ENCODE peak calls at places on chromosome 6, in four cellular contexts. One of them, this sample, is unnamed.

GRCh38 chr6:113344969-113345368 is 512.2 kb upstream of the MARCKS start:
- DNase-seq in psoas muscle: no peak
- DNase-seq in lung: no peak
- DNase-seq in CD8-positive, alpha-beta memory T cell: no peak
- DNase-seq in this sample: no peak

GRCh38 chr6:157469378-157469777 is 88.4 kb downstream of the ZDHHC14 start:
- DNase-seq in lung: no peak
- DNase-seq in psoas muscle: no peak
- DNase-seq in CD8-positive, alpha-beta memory T cell: no peak
- DNase-seq in this sample: no peak

GRCh38 chr6:77470983-77471382 is 7.7 kb upstream of the HTR1B start:
- DNase-seq in CD8-positive, alpha-beta memory T cell: no peak
- DNase-seq in psoas muscle: no peak
- DNase-seq in lung: no peak
- DNase-seq in this sample: no peak

GRCh38 chr6:144232434-144233223 is 52.5 kb upstream of the UTRN start:
- DNase-seq in lung: no peak
- DNase-seq in CD8-positive, alpha-beta memory T cell: no peak
- DNase-seq in psoas muscle: no peak
- DNase-seq in this sample: no peak

GRCh38 chr6:41759106-41759904 is 12.1 kb upstream of the PGC start:
- DNase-seq in CD8-positive, alpha-beta memory T cell: no peak
- DNase-seq in psoas muscle: no peak
- DNase-seq in lung: no peak
- DNase-seq in this sample: no peak

GRCh38 chr6:140360651-140361050 is 986.2 kb upstream of the CITED2 start:
- DNase-seq in psoas muscle: no peak
- DNase-seq in lung: no peak
- DNase-seq in CD8-positive, alpha-beta memory T cell: no peak
- DNase-seq in this sample: no peak

GRCh38 chr6:106160189-106160588 is 74.1 kb downstream of the PRDM1 start:
- DNase-seq in psoas muscle: no peak
- DNase-seq in lung: no peak
- DNase-seq in CD8-positive, alpha-beta memory T cell: no peak
- DNase-seq in this sample: no peak

GRCh38 chr6:148109732-148110131 is 232.9 kb upstream of the SASH1 start:
- DNase-seq in psoas muscle: no peak
- DNase-seq in lung: peak; percentile 82
- DNase-seq in CD8-positive, alpha-beta memory T cell: no peak
- DNase-seq in this sample: no peak

GRCh38 chr6:23081701-23082100 is 512.3 kb downstream of the HDGFL1 start:
- DNase-seq in CD8-positive, alpha-beta memory T cell: no peak
- DNase-seq in lung: no peak
- DNase-seq in psoas muscle: no peak
- DNase-seq in this sample: no peak

GRCh38 chr6:39899540-39900295 is 34.5 kb downstream of the MOCS1 start:
- DNase-seq in CD8-positive, alpha-beta memory T cell: no peak
- DNase-seq in psoas muscle: no peak
- DNase-seq in lung: no peak
- DNase-seq in this sample: no peak

GRCh38 chr6:3747100-3747737 is 4.3 kb downstream of the PXDC1 start:
- DNase-seq in lung: no peak
- DNase-seq in psoas muscle: no peak
- DNase-seq in CD8-positive, alpha-beta memory T cell: no peak
- DNase-seq in this sample: no peak
- H3K4me1 ChIP-seq in lung: peaks cover 14% of the 10 kb centered on the region
- H3K4me1 ChIP-seq in psoas muscle: peaks cover 75% of the 10 kb centered on the region
- H3K4me1 ChIP-seq in CD8-positive, alpha-beta memory T cell: peaks cover 11% of the 10 kb centered on the region
- H3K4me1 ChIP-seq in this sample: peaks cover 52% of the 10 kb centered on the region

DNA sequence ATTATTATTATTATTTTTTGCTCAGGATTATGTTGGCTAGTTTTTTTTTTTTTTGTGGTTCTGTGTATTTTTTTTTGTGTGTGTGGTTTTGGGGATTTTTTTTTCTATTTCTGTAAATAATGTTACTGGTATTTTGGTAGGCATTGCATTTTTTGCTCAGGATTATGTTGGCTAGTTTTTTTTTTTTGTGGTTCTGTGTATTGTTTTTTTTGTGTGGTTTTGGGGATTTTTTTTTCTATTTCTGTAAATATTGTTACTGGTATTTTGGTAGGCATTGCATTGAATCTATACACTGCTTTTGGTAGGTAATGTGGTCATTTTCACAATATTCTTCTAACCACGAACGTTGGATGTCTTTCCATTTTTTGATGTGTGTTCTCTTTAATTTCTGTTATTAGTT is 17.4 kb downstream of the PHF3 start:
- DNase-seq in lung: no peak
- DNase-seq in psoas muscle: no peak
- DNase-seq in CD8-positive, alpha-beta memory T cell: no peak
- DNase-seq in this sample: no peak
- H3K4me1 ChIP-seq in lung: peaks cover 6% of the 10 kb centered on the region
- H3K4me1 ChIP-seq in psoas muscle: peaks cover 39% of the 10 kb centered on the region
- H3K4me1 ChIP-seq in CD8-positive, alpha-beta memory T cell: peaks cover 67% of the 10 kb centered on the region
- H3K4me1 ChIP-seq in this sample: peaks cover 36% of the 10 kb centered on the region

DNA sequence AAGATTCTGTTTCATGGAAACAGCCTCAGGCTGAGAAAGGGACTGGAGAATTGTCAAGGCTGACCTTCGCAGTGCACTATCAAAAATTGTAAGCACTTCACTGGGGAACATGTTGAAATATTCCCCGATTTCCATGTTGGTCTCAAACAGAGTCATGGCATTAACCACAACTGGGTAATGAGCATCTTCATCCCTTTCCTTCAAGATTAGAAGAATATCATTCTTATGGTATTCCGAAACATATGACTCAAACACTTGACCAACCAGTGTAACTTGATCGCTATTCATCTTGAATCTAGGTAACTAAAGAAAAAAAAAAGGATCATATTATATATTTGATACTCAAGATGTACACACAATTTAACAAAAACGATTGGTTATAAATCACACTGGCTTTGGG is 3.5 kb downstream of the MCM9 start:
- DNase-seq in psoas muscle: no peak
- DNase-seq in CD8-positive, alpha-beta memory T cell: no peak
- DNase-seq in lung: no peak
- DNase-seq in this sample: no peak
- H3K4me1 ChIP-seq in psoas muscle: peaks cover 13% of the 10 kb centered on the region
- H3K4me1 ChIP-seq in CD8-positive, alpha-beta memory T cell: peaks cover 18% of the 10 kb centered on the region
- H3K4me1 ChIP-seq in lung: peaks cover 3% of the 10 kb centered on the region
- H3K4me1 ChIP-seq in this sample: peaks cover 23% of the 10 kb centered on the region

GRCh38 chr6:85464722-85465150 is 14.9 kb downstream of the NT5E start:
- DNase-seq in CD8-positive, alpha-beta memory T cell: no peak
- DNase-seq in psoas muscle: no peak
- DNase-seq in lung: no peak
- DNase-seq in this sample: no peak
- H3K4me1 ChIP-seq in CD8-positive, alpha-beta memory T cell: peaks cover 44% of the 10 kb centered on the region
- H3K4me1 ChIP-seq in psoas muscle: no peaks in the 10 kb centered on the region
- H3K4me1 ChIP-seq in lung: no peaks in the 10 kb centered on the region
- H3K4me1 ChIP-seq in this sample: peaks cover 16% of the 10 kb centered on the region

GRCh38 chr6:21494505-21494904 is 99.0 kb upstream of the SOX4 start:
- DNase-seq in CD8-positive, alpha-beta memory T cell: no peak
- DNase-seq in psoas muscle: no peak
- DNase-seq in lung: no peak
- DNase-seq in this sample: no peak
- H3K4me1 ChIP-seq in CD8-positive, alpha-beta memory T cell: no peaks in the 10 kb centered on the region
- H3K4me1 ChIP-seq in psoas muscle: no peaks in the 10 kb centered on the region
- H3K4me1 ChIP-seq in lung: no peaks in the 10 kb centered on the region
- H3K4me1 ChIP-seq in this sample: peaks cover 2% of the 10 kb centered on the region

GRCh38 chr6:52388790-52389189 is 26.8 kb downstream of the PAQR8 start:
- DNase-seq in psoas muscle: no peak
- DNase-seq in CD8-positive, alpha-beta memory T cell: no peak
- DNase-seq in lung: no peak
- DNase-seq in this sample: no peak
- H3K4me1 ChIP-seq in psoas muscle: no peaks in the 10 kb centered on the region
- H3K4me1 ChIP-seq in CD8-positive, alpha-beta memory T cell: peaks cover 56% of the 10 kb centered on the region
- H3K4me1 ChIP-seq in lung: peaks cover 12% of the 10 kb centered on the region
- H3K4me1 ChIP-seq in this sample: peaks cover 31% of the 10 kb centered on the region

GRCh38 chr6:152123076-152123475 is 315.6 kb downstream of the ESR1 start:
- DNase-seq in CD8-positive, alpha-beta memory T cell: no peak
- DNase-seq in lung: no peak
- DNase-seq in psoas muscle: no peak
- DNase-seq in this sample: no peak
- H3K4me1 ChIP-seq in CD8-positive, alpha-beta memory T cell: no peaks in the 10 kb centered on the region
- H3K4me1 ChIP-seq in lung: no peaks in the 10 kb centered on the region
- H3K4me1 ChIP-seq in psoas muscle: peaks cover 18% of the 10 kb centered on the region
- H3K4me1 ChIP-seq in this sample: no peaks in the 10 kb centered on the region

DNA sequence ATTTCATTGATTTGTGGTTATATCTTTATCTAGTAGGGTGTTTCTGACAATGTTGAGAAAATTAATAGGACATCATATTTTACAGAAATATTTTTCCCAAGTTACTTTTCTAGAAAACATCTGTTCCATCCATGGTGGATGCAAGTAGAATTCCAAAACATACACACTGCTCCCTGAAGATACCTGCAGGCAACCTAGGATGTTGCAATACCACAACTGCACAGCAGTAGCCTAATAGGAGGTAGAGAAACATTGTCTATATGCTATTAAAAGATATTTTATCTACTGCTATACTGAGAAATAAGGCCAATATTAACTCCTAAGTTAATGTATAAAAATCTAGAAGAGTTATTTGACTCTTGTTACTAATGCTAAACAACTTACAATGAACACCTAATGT is 6.8 kb downstream of the ILRUN start:
- DNase-seq in lung: no peak
- DNase-seq in psoas muscle: no peak
- DNase-seq in CD8-positive, alpha-beta memory T cell: no peak
- DNase-seq in this sample: no peak
- H3K4me1 ChIP-seq in lung: peaks cover 17% of the 10 kb centered on the region
- H3K4me1 ChIP-seq in psoas muscle: peaks cover 67% of the 10 kb centered on the region
- H3K4me1 ChIP-seq in CD8-positive, alpha-beta memory T cell: peaks cover 11% of the 10 kb centered on the region
- H3K4me1 ChIP-seq in this sample: peaks cover 29% of the 10 kb centered on the region

GRCh38 chr6:136720045-136720760 is 72.1 kb downstream of the MAP3K5 start:
- DNase-seq in psoas muscle: no peak
- DNase-seq in lung: no peak
- DNase-seq in CD8-positive, alpha-beta memory T cell: no peak
- DNase-seq in this sample: no peak

GRCh38 chr6:136725124-136725523 is 67.2 kb downstream of the MAP3K5 start:
- DNase-seq in psoas muscle: no peak
- DNase-seq in CD8-positive, alpha-beta memory T cell: no peak
- DNase-seq in lung: no peak
- DNase-seq in this sample: no peak

GRCh38 chr6:136721467-136721866 is 70.8 kb downstream of the MAP3K5 start:
- DNase-seq in lung: no peak
- DNase-seq in psoas muscle: no peak
- DNase-seq in CD8-positive, alpha-beta memory T cell: no peak
- DNase-seq in this sample: no peak

GRCh38 chr6:136726837-136727557 is 65.3 kb downstream of the MAP3K5 start:
- DNase-seq in CD8-positive, alpha-beta memory T cell: no peak
- DNase-seq in lung: no peak
- DNase-seq in psoas muscle: no peak
- DNase-seq in this sample: no peak

DNA sequence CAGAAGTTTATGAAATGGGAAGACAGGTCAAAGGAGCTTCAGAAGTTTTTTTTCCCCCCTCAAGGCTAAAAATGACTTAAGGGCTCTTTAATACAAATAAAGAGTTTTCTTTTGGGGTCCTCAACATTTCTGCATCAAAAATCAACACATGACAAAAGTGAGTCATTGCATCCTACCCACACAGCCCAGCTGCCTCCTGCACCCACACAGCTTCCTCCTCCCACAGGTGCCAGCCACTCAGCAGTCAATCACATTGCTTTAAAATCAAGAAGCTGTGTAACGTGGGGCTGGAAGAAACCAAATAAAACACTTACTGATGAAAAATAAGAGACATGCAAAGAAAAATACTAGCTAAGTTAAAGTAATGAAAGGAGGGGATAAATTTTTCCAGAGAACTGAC is 68.5 kb downstream of the MAP3K5 start:
- DNase-seq in lung: no peak
- DNase-seq in CD8-positive, alpha-beta memory T cell: peak; percentile 9
- DNase-seq in psoas muscle: no peak
- DNase-seq in this sample: no peak
- H3K4me1 ChIP-seq in lung: peaks cover 6% of the 10 kb centered on the region
- H3K4me1 ChIP-seq in CD8-positive, alpha-beta memory T cell: peaks cover 5% of the 10 kb centered on the region
- H3K4me1 ChIP-seq in psoas muscle: no peaks in the 10 kb centered on the region
- H3K4me1 ChIP-seq in this sample: peaks cover 36% of the 10 kb centered on the region

GRCh38 chr6:124541601-124542000 is 420.6 kb upstream of the RNF217 start:
- DNase-seq in psoas muscle: no peak
- DNase-seq in CD8-positive, alpha-beta memory T cell: no peak
- DNase-seq in lung: no peak
- DNase-seq in this sample: no peak
- H3K4me1 ChIP-seq in psoas muscle: no peaks in the 10 kb centered on the region
- H3K4me1 ChIP-seq in CD8-positive, alpha-beta memory T cell: no peaks in the 10 kb centered on the region
- H3K4me1 ChIP-seq in lung: no peaks in the 10 kb centered on the region
- H3K4me1 ChIP-seq in this sample: no peaks in the 10 kb centered on the region

This sample was measured in body of pancreas.